ENCODE peak calls at places on chromosomes 3 and 15, in nine cellular contexts. K, V, P, O, Q, U, A, S and X are unnamed samples.

GRCh38 chr15:87826119-87826730 is 430.3 kb downstream of the NTRK3 start:
- DNase-seq in K (no peak), V (no peak), P (no peak), O (no peak), Q (no peak), U (no peak), A (no peak), S (no peak), X (peak)

GRCh38 chr3:116423945-116424344 is 21.3 kb downstream of the LSAMP start:
- DNase-seq in K (no peak), V (no peak), P (no peak), O (no peak), Q (no peak), U (no peak), A (no peak), S (no peak), X (no peak)

GRCh38 chr15:100114100-100114499 is 227.7 kb downstream of the ADAMTS17 start:
- DNase-seq in K (peak), V (peak), P (peak), O (peak), Q (peak), U (no peak), A (no peak), S (no peak), X (no peak)

GRCh38 chr3:22129101-22129500 is 378.1 kb upstream of the ZNF385D start:
- DNase-seq in K (no peak), V (peak), P (no peak), O (no peak), Q (no peak), U (no peak), A (no peak), S (no peak), X (no peak)

GRCh38 chr3:129248286-129248979 is 973 bp upstream of the COPG1 start:
- DNase-seq in K (no peak), V (no peak), P (peak), O (no peak), Q (no peak), U (no peak), A (no peak), S (no peak), X (no peak)

GRCh38 chr3:145857956-145858355 is 303.0 kb downstream of the PLOD2 start:
- DNase-seq in K (no peak), V (peak), P (no peak), O (no peak), Q (no peak), U (no peak), A (no peak), S (no peak), X (no peak)

GRCh38 chr3:59884409-59884808 is 834.6 kb upstream of the CFAP20DC start:
- DNase-seq in K (no peak), V (no peak), P (no peak), O (no peak), Q (no peak), U (no peak), A (no peak), S (no peak), X (no peak)

GRCh38 chr3:50502584-50503423 is 630 bp downstream of the CACNA2D2 start:
- DNase-seq in K (no peak), V (no peak), P (no peak), O (no peak), Q (peak), U (no peak), A (no peak), S (no peak), X (peak)

GRCh38 chr15:100253640-100254039 is 88.1 kb downstream of the ADAMTS17 start:
- DNase-seq in K (no peak), V (no peak), P (no peak), O (no peak), Q (no peak), U (no peak), A (no peak), S (no peak), X (no peak)

GRCh38 chr15:71338251-71338650 is 223.0 kb downstream of the THSD4 start:
- DNase-seq in K (no peak), V (no peak), P (no peak), O (peak), Q (no peak), U (no peak), A (no peak), S (no peak), X (no peak)

GRCh38 chr15:96328101-96328958 is 2.2 kb upstream of the NR2F2 start:
- DNase-seq in K (peak), V (no peak), P (no peak), O (no peak), Q (no peak), U (no peak), A (no peak), S (no peak), X (no peak)

GRCh38 chr3:115062412-115062956 is 84.6 kb downstream of the ZBTB20 start:
- DNase-seq in K (peak), V (peak), P (no peak), O (no peak), Q (no peak), U (no peak), A (no peak), S (no peak), X (no peak)

GRCh38 chr3:101146946-101147345 is 153.7 kb upstream of the ABI3BP start:
- DNase-seq in K (no peak), V (no peak), P (no peak), O (no peak), Q (no peak), U (no peak), A (no peak), S (no peak), X (no peak)

GRCh38 chr3:165895919-165896318 is 58.7 kb upstream of the BCHE start:
- DNase-seq in K (peak), V (peak), P (no peak), O (no peak), Q (peak), U (no peak), A (no peak), S (peak), X (peak)

GRCh38 chr3:141093971-141094401 is 42.8 kb downstream of the SPSB4 start:
- DNase-seq in K (no peak), V (peak), P (peak), O (peak), Q (no peak), U (no peak), A (no peak), S (no peak), X (no peak)

GRCh38 chr15:66359740-66360139 is 3.3 kb upstream of the TIPIN start:
- DNase-seq in K (no peak), V (peak), P (no peak), O (no peak), Q (no peak), U (no peak), A (no peak), S (peak), X (no peak)

GRCh38 chr3:149016242-149016641 is 24.9 kb downstream of the GYG1 start:
- DNase-seq in K (peak), V (no peak), P (no peak), O (no peak), Q (no peak), U (no peak), A (no peak), S (no peak), X (no peak)

GRCh38 chr3:66297260-66297863 is 76.6 kb downstream of the SLC25A26 start:
- DNase-seq in K (peak), V (no peak), P (no peak), O (no peak), Q (no peak), U (no peak), A (no peak), S (no peak), X (no peak)

GRCh38 chr15:79091204-79091867 is 756 bp upstream of the RASGRF1 start:
- DNase-seq in K (peak), V (no peak), P (no peak), O (no peak), Q (peak), U (no peak), A (peak), S (peak), X (peak)

GRCh38 chr15:67779160-67780111 is 45.9 kb upstream of the SKOR1 start:
- DNase-seq in K (no peak), V (no peak), P (no peak), O (no peak), Q (no peak), U (no peak), A (no peak), S (no peak), X (no peak)

GRCh38 chr3:184560992-184561328 is 625 bp upstream of the EPHB3 start:
- DNase-seq in K (no peak), V (peak), P (no peak), O (no peak), Q (no peak), U (no peak), A (peak), S (no peak), X (no peak)

GRCh38 chr3:127800508-127800907 is 21.8 kb downstream of the MGLL start:
- DNase-seq in K (peak), V (peak), P (no peak), O (no peak), Q (no peak), U (no peak), A (no peak), S (peak), X (no peak)

GRCh38 chr3:133527306-133527705 is 46.2 kb upstream of the CDV3 start:
- DNase-seq in K (peak), V (no peak), P (peak), O (no peak), Q (no peak), U (no peak), A (no peak), S (no peak), X (no peak)

GRCh38 chr3:172106989-172107388 is 67.6 kb downstream of the FNDC3B start:
- DNase-seq in K (no peak), V (peak), P (peak), O (no peak), Q (no peak), U (no peak), A (no peak), S (peak), X (no peak)

GRCh38 chr3:31176045-31176444 is 281.6 kb upstream of the GADL1 start:
- DNase-seq in K (no peak), V (no peak), P (no peak), O (no peak), Q (no peak), U (no peak), A (no peak), S (no peak), X (no peak)

GRCh38 chr3:17753271-17753992 is 11.0 kb upstream of the TBC1D5 start:
- DNase-seq in K (peak), V (no peak), P (no peak), O (no peak), Q (no peak), U (no peak), A (no peak), S (no peak), X (no peak)

GRCh38 chr3:187454416-187454815 is 86.2 kb downstream of the RTP4 start:
- DNase-seq in K (no peak), V (no peak), P (no peak), O (no peak), Q (no peak), U (no peak), A (no peak), S (no peak), X (no peak)

GRCh38 chr3:10715886-10716285 is 100.1 kb upstream of the SLC6A11 start:
- DNase-seq in K (no peak), V (no peak), P (no peak), O (no peak), Q (no peak), U (no peak), A (no peak), S (no peak), X (no peak)

GRCh38 chr15:99053380-99054024 is 45.9 kb upstream of the PGPEP1L start:
- DNase-seq in K (no peak), V (no peak), P (no peak), O (no peak), Q (no peak), U (no peak), A (no peak), S (no peak), X (no peak)

GRCh38 chr3:74079961-74080562 is 455.3 kb upstream of the PDZRN3 start:
- DNase-seq in K (peak), V (no peak), P (no peak), O (no peak), Q (no peak), U (no peak), A (no peak), S (no peak), X (no peak)

GRCh38 chr15:67807141-67807540 is 18.2 kb upstream of the SKOR1 start:
- DNase-seq in K (no peak), V (no peak), P (no peak), O (no peak), Q (no peak), U (no peak), A (no peak), S (no peak), X (peak)

GRCh38 chr3:38111201-38111600 is 25.7 kb downstream of the ACAA1 start:
- DNase-seq in K (no peak), V (no peak), P (no peak), O (no peak), Q (no peak), U (no peak), A (no peak), S (no peak), X (no peak)

GRCh38 chr3:30689202-30689641 is 82.8 kb downstream of the TGFBR2 start:
- DNase-seq in K (peak), V (peak), P (peak), O (peak), Q (no peak), U (no peak), A (peak), S (no peak), X (no peak)

GRCh38 chr3:135837977-135838636 is 127.4 kb upstream of the PPP2R3A start:
- DNase-seq in K (no peak), V (no peak), P (no peak), O (no peak), Q (no peak), U (no peak), A (no peak), S (no peak), X (no peak)

GRCh38 chr3:41159581-41160189 is 39.6 kb upstream of the CTNNB1 start:
- DNase-seq in K (no peak), V (peak), P (no peak), O (no peak), Q (no peak), U (no peak), A (no peak), S (no peak), X (no peak)

GRCh38 chr3:65342084-65342683 is 654.4 kb upstream of the ADAMTS9 start:
- DNase-seq in K (peak), V (peak), P (peak), O (no peak), Q (peak), U (peak), A (peak), S (peak), X (peak)

GRCh38 chr3:126655887-126656286 is 963 bp upstream of the TXNRD3 start:
- DNase-seq in K (no peak), V (no peak), P (no peak), O (no peak), Q (no peak), U (no peak), A (no peak), S (no peak), X (no peak)

GRCh38 chr15:42457445-42458442 is 33.2 kb downstream of the ZNF106 start:
- DNase-seq in K (peak), V (peak), P (peak), O (peak), Q (peak), U (peak), A (no peak), S (peak), X (peak)

GRCh38 chr3:129512595-129512994 is 15.8 kb upstream of the RHO start:
- DNase-seq in K (no peak), V (no peak), P (peak), O (no peak), Q (no peak), U (no peak), A (no peak), S (no peak), X (no peak)

DNA sequence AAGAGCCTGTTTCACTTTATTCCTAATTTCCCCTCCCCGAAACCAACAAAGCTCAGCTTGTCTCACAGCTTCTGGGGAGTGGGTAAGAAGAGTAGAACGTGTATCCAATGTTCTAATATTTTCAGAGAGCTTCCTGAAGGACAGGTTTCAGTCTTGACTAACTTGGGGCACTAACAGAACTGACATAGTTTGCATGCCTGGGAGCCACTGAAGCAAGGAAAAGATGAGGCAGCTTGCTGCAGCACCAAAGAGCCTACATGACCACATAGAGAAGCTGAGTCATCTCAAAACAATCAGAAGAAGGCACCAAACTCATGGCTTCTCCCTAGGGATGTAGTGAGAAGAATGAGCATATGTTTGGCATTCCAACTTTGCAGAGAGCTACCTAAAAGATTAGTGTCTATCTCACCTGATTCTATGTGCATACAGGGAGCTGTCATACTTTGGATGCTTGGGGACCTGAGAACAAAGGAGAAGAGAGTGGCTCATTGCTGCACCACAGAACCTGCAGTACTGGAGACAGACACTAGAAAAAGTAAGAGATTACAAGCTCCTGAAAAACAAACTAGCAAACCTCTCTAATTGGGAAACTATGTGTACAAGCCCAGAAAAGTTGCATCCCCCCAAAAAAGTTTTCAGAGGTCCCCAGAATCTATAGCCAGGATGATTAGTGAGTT is 86.9 kb downstream of the DCLK3 start:
- DNase-seq in K (peak), V (peak), P (no peak), O (no peak), Q (no peak), U (no peak), A (peak), S (peak), X (no peak)
- TF ChIP-seq CTCF in K (peak), V (peak), P (no peak), O (no peak), Q (no peak), U (no peak), A (no peak), S (no peak), X (no peak)

DNA sequence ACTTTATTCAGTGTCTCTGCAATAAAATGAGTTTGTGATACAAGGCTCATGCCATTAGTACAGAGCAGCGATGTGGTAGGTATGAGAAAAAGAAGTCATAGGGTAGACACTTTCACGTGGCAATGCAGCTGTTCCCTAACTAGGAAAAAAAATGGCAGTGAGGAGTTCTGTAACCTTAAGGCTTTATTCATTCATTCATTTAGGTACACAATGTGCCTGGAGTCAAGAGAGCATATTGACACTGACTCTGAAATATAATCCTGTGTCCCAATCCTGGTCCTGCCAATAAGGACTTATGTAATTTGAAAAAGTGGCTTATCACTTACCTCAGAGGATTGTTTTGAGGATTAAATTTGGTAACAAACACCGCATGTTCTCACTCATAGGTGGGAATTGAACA is 173.0 kb upstream of the AZI2 start:
- DNase-seq in K (no peak), V (no peak), P (no peak), O (no peak), Q (no peak), U (no peak), A (no peak), S (no peak), X (no peak)
- TF ChIP-seq CTCF in K (no peak), V (no peak), P (no peak), O (no peak), Q (no peak), U (no peak), A (no peak), S (no peak), X (no peak)

GRCh38 chr3:195757827-195758226 is 37.0 kb downstream of the MUC20 start:
- DNase-seq in K (no peak), V (no peak), P (no peak), O (no peak), Q (no peak), U (no peak), A (no peak), S (no peak), X (no peak)
- TF ChIP-seq CTCF in K (no peak), V (no peak), P (no peak), O (no peak), Q (no peak), U (no peak), A (no peak), S (no peak), X (no peak)

DNA sequence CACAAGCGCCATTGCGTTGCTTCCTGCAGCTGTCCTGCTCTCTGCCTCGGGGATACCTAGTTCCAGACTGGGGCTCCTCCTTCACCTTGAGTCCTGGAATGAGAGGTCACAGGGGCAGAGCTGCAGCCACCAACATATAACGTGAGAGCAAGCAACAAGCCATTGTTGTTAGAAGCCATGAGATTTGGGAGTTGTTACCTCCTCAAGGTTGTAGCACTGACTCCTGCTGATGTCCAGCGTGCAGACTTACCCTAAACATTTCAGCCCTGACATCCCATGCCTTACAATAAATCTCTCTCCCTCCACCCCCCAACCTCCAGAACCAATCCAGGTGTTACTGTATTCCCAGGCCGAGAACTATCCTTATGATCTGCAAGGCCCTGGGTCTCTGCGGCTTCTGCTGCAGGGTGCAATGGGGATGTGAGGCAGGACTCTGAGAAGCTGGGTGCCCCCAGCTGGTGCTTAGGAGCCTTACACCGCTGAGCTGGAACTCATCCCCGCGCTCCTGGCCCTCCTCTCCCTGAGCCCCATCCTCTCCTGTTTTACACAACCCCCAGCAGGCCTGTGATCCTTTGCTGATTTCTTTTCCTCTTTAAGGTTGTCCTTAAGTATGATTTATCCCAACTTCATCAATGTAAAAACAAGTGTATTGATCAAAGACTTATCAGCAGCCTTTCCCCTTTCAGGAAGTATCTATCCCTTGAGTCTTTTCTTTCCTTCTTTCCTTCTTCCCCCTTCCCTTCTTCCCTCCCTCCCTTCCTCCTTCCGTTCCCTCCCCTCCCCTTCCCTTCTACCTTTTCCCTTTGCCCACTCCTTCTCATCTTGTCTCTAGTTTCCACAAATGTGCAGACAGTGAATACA is 84.2 kb upstream of the ABHD2 start:
- DNase-seq in K (peak), V (peak), P (no peak), O (peak), Q (peak), U (no peak), A (peak), S (peak), X (peak)
- TF ChIP-seq CTCF in K (peak), V (peak), P (no peak), O (peak), Q (peak), U (no peak), A (peak), S (peak), X (peak)

DNA sequence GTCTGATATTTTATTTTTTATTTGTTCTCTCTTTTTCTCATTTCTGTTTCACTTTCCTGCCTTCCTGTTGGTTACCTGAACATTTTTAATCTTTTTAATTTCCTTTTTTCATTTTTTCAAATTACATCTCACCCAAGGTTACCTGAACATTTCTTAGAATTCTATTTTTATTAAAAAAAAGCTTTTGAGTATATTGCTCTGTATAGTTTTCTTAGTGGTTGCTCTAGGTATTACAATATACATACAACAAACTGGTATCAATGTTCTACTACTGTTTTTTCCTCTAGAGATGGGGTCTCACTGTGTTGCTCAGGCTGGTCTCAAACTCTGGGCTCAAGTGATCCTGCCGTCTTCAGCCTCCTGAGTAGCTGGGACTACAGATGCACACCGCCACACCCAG is 79.4 kb downstream of the DHX30 start:
- DNase-seq in K (no peak), V (no peak), P (no peak), O (no peak), Q (no peak), U (no peak), A (peak), S (no peak), X (no peak)
- TF ChIP-seq CTCF in K (no peak), V (no peak), P (peak), O (no peak), Q (peak), U (peak), A (no peak), S (no peak), X (no peak)

GRCh38 chr15:80835338-80835737 is 56.2 kb downstream of the CEMIP start:
- DNase-seq in K (no peak), V (no peak), P (no peak), O (no peak), Q (no peak), U (no peak), A (peak), S (no peak), X (peak)
- TF ChIP-seq CTCF in K (peak), V (no peak), P (no peak), O (no peak), Q (peak), U (no peak), A (no peak), S (no peak), X (no peak)